ENCODE peak calls at places on chromosomes 11 and 22, in seven cellular contexts. O, D, G, R, V, Q and J are unnamed samples.

GRCh38 chr22:38305481-38306448 is 11.5 kb downstream of the CSNK1E start:
- DNase-seq in D (no peak), R (no peak), Q (no peak), V (peak; percentile 77), O (peak; percentile 62), G (no peak), J (peak; percentile 73)

GRCh38 chr11:14179126-14179820 is 179.7 kb downstream of the RRAS2 start:
- DNase-seq in Q (peak; percentile 18), D (no peak), R (peak; percentile 38), V (peak; percentile 87), O (peak; percentile 63), G (no peak), J (no peak)

GRCh38 chr11:114774599-114775365 is 96.5 kb downstream of the NXPE2 start:
- DNase-seq in R (no peak), V (no peak), D (no peak), O (peak; percentile 44), G (no peak), Q (no peak), J (peak; percentile 1)

GRCh38 chr11:125123947-125124633 is 12.7 kb upstream of the TMEM218 start:
- DNase-seq in D (peak; percentile 74), G (no peak), R (peak; percentile 27), Q (no peak), O (peak; percentile 57), V (peak; percentile 79), J (peak; percentile 59)

GRCh38 chr22:21684492-21685163 is 18.8 kb downstream of the PPIL2 start:
- DNase-seq in O (no peak), R (no peak), Q (no peak), D (no peak), V (no peak), G (no peak), J (no peak)

GRCh38 chr11:85170184-85170583 is 457.0 kb downstream of the DLG2 start:
- DNase-seq in R (no peak), O (peak; percentile 1), Q (no peak), V (peak; percentile 40), D (no peak), G (no peak), J (peak; percentile 81)

GRCh38 chr11:58562375-58562800 is 13.3 kb downstream of the LPXN start:
- DNase-seq in Q (no peak), O (peak; percentile 50), R (no peak), D (no peak), G (no peak), V (no peak), J (no peak)

GRCh38 chr11:78567209-78567608 is 7.5 kb downstream of the NARS2 start:
- DNase-seq in O (no peak), R (no peak), G (no peak), V (peak; percentile 38), Q (no peak), D (no peak), J (peak; percentile 74)

GRCh38 chr11:62851807-62852522 is 12.6 kb upstream of the WDR74 start:
- DNase-seq in G (no peak), R (no peak), V (no peak), D (no peak), O (no peak), Q (no peak), J (no peak)

GRCh38 chr11:118895093-118896039 is 11.7 kb downstream of the CXCR5 start:
- DNase-seq in D (no peak), G (no peak), V (no peak), Q (no peak), R (no peak), O (no peak), J (no peak)

GRCh38 chr11:114135737-114136151 is 76.2 kb downstream of the ZBTB16 start:
- DNase-seq in D (no peak), G (no peak), V (no peak), O (peak; percentile 73), R (no peak), Q (no peak), J (no peak)

GRCh38 chr22:26884921-26885320 is 227.5 kb downstream of the MIAT start:
- DNase-seq in G (no peak), O (no peak), Q (no peak), V (no peak), D (no peak), R (no peak), J (no peak)

GRCh38 chr22:37806409-37807338 is 1.1 kb upstream of the GCAT start:
- DNase-seq in Q (peak; percentile 49), G (no peak), D (peak; percentile 62), O (peak; percentile 56), V (peak; percentile 57), R (no peak), J (peak; percentile 40)

GRCh38 chr11:63871962-63872832 is 33.3 kb downstream of the MARK2 start:
- DNase-seq in G (peak; percentile 90), R (peak; percentile 72), V (peak; percentile 95), Q (peak; percentile 78), D (peak; percentile 84), O (peak; percentile 95), J (peak; percentile 89)
- H3K4me3 ChIP-seq in G (peak overlapping the region; percentile 3), R (no peak overlapping the region), V (no peak overlapping the region), Q (no peak overlapping the region), D (peak overlapping the region; percentile 15), O (no peak overlapping the region), J (no peak overlapping the region)

GRCh38 chr11:71490044-71490730 is 36.9 kb upstream of the KRTAP5-7 start:
- DNase-seq in R (no peak), V (no peak), D (no peak), O (no peak), G (peak; percentile 64), Q (no peak), J (no peak)

GRCh38 chr11:71488086-71488967 is 35.3 kb downstream of the NADSYN1 start:
- DNase-seq in V (no peak), Q (no peak), R (peak; percentile 50), D (no peak), G (peak; percentile 48), O (peak; percentile 56), J (peak; percentile 86)

GRCh38 chr11:71489311-71490043 is 36.5 kb downstream of the NADSYN1 start:
- DNase-seq in V (peak; percentile 30), G (peak; percentile 65), D (no peak), Q (no peak), R (peak; percentile 2), O (peak; percentile 23), J (peak; percentile 65)

GRCh38 chr11:71490731-71491390 is 36.2 kb upstream of the KRTAP5-7 start:
- DNase-seq in G (peak; percentile 76), V (no peak), Q (no peak), D (no peak), R (no peak), O (no peak), J (no peak)

GRCh38 chr11:71488968-71489265 is 35.9 kb downstream of the NADSYN1 start:
- DNase-seq in Q (no peak), V (no peak), R (no peak), O (peak; percentile 3), D (no peak), G (no peak), J (no peak)
- TF ChIP-seq CTCF in Q (no peak), V (no peak), R (no peak), O (no peak), D (no peak), G (no peak), J (no peak)

GRCh38 chr22:39905686-39906085 is 4.8 kb downstream of the GRAP2 start:
- DNase-seq in Q (no peak), D (no peak), R (no peak), O (no peak), G (no peak), V (no peak), J (no peak)
- H3K4me3 ChIP-seq in Q (no peak overlapping the region), D (peak overlapping the region; percentile 31), R (no peak overlapping the region), O (no peak overlapping the region), G (no peak overlapping the region), V (no peak overlapping the region), J (no peak overlapping the region)

DNA sequence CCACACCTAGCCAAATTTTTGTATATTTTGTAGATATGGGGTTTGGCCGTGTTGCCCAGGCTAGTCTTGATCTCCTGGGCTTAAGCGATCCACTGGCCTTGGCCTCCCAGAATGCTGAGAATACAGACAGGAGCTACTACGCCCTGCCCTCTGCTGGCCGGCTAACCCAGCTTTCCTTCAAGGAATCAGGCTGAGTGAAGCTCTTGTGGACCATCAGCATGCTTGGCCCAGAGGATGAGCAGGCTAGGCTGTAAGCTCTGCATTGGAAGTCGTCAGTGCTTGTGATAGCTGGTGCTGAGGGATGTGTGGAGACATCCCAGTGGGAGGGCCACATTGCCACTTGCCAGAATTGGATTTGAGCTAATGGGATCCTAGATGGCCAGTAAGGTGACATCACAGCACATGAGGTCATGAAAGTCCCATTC is 60.6 kb downstream of the MED15 start:
- DNase-seq in V (peak; percentile 76), Q (no peak), D (no peak), G (no peak), O (peak; percentile 81), R (no peak), J (peak; percentile 45)
- TF ChIP-seq CTCF in V (peak; percentile 66), Q (no peak), D (peak; percentile 16), G (peak; percentile 8), O (peak; percentile 72), R (peak; percentile 70), J (peak; percentile 27)